ENCODE peak calls at places on chromosomes 16 and 17, in four cellular contexts. I is HTR-8/SVneo; J is effector memory CD4-positive, alpha-beta T cell; F is T-helper 2 cell. E is an unnamed sample.

GRCh38 chr16:65788434-65789147 is 577.9 kb upstream of the CDH5 start:
- DNase-seq in I (no peak), J (no peak), F (no peak), E (no peak)

GRCh38 chr16:83689385-83689831 is 118.4 kb upstream of the HSBP1 start:
- DNase-seq in I (peak), J (no peak), F (no peak), E (no peak)

GRCh38 chr16:68590201-68590994 is 51.3 kb downstream of the ZFP90 start:
- DNase-seq in I (peak), J (no peak), F (peak), E (peak)

GRCh38 chr16:49643429-49644142 is 212.3 kb downstream of the ZNF423 start:
- DNase-seq in I (no peak), J (no peak), F (no peak), E (no peak)

GRCh38 chr16:86761117-86761971 is 183.0 kb downstream of the FOXL1 start:
- DNase-seq in I (peak), J (no peak), F (peak), E (peak)

GRCh38 chr16:57613514-57613913 is 14.9 kb upstream of the ADGRG1 start:
- DNase-seq in I (no peak), J (no peak), F (no peak), E (no peak)

GRCh38 chr17:78707016-78707415 is 75.1 kb downstream of the CYTH1 start:
- DNase-seq in I (no peak), J (no peak), F (no peak), E (no peak)

GRCh38 chr17:75319818-75320691 is 30.8 kb upstream of the SLC25A19 start:
- DNase-seq in I (no peak), J (no peak), F (no peak), E (no peak)

GRCh38 chr17:75557075-75557851 is 30.3 kb upstream of the MYO15B start:
- DNase-seq in I (peak), J (no peak), F (no peak), E (no peak)

GRCh38 chr16:67463691-67464090 is 17.3 kb downstream of the ATP6V0D1 start:
- DNase-seq in I (no peak), J (no peak), F (no peak), E (no peak)

GRCh38 chr16:4911831-4912422 is 25.0 kb downstream of the PPL start:
- DNase-seq in I (no peak), J (no peak), F (no peak), E (no peak)

GRCh38 chr17:35889818-35890773 is 9.9 kb upstream of the CCL5 start:
- DNase-seq in I (peak), J (no peak), F (no peak), E (no peak)

GRCh38 chr16:12667909-12668308 is 135.8 kb downstream of the CPPED1 start:
- DNase-seq in I (no peak), J (no peak), F (no peak), E (no peak)

GRCh38 chr16:26717826-26718225 is 348.9 kb upstream of the C16orf82 start:
- DNase-seq in I (no peak), J (no peak), F (no peak), E (no peak)

GRCh38 chr16:81486555-81487061 is 42.0 kb downstream of the CMIP start:
- DNase-seq in I (no peak), J (no peak), F (no peak), E (no peak)

GRCh38 chr17:45750779-45751440 is 33.2 kb upstream of the CRHR1 start:
- DNase-seq in I (no peak), J (no peak), F (no peak), E (no peak)

GRCh38 chr16:30185141-30185682 is 1.8 kb downstream of the CORO1A start:
- DNase-seq in I (no peak), J (peak), F (no peak), E (no peak)

GRCh38 chr17:75131278-75132017 is at the start of gene NT5C:
- DNase-seq in I (peak), J (no peak), F (peak), E (peak)

GRCh38 chr17:56908061-56908542 is 5.7 kb downstream of the TRIM25 start:
- DNase-seq in I (no peak), J (no peak), F (no peak), E (no peak)

GRCh38 chr17:3511841-3512511 is 36.2 kb downstream of the ASPA start:
- DNase-seq in I (no peak), J (no peak), F (no peak), E (no peak)

GRCh38 chr17:7042507-7043194 is 1.2 kb downstream of the SLC16A11 start:
- DNase-seq in I (no peak), J (no peak), F (peak), E (peak)

GRCh38 chr16:4395055-4395726 is 21.2 kb downstream of the CORO7 start:
- DNase-seq in I (no peak), J (no peak), F (no peak), E (no peak)

GRCh38 chr16:21666772-21667171 is 3.0 kb downstream of the OTOA start:
- DNase-seq in I (no peak), J (no peak), F (no peak), E (no peak)

E was measured in effector CD8-positive, alpha-beta T cell.